ENCODE peak calls at places on chromosomes 16 and 17, in four cellular contexts. F is HCEC 1CT, B is kidney, V is BE2C. I is an unnamed sample.

GRCh38 chr17:39745335-39746144 is 7.8 kb downstream of the GRB7 start:
- DNase-seq in F (no peak), B (peak; percentile 25), V (no peak), I (peak; percentile 39)

GRCh38 chr17:72151565-72152391 is 31.0 kb downstream of the SOX9 start:
- DNase-seq in F (peak; percentile 13), B (peak; percentile 76), V (peak; percentile 42), I (peak; percentile 81)

GRCh38 chr17:76867578-76868175 is 527 bp upstream of the MGAT5B start:
- DNase-seq in F (peak; percentile 55), B (no peak), V (peak; percentile 65), I (no peak)

GRCh38 chr17:68897557-68897956 is 57.6 kb downstream of the ABCA8 start:
- DNase-seq in F (no peak), B (no peak), V (no peak), I (no peak)

GRCh38 chr16:69013991-69014390 is 91.5 kb upstream of the HAS3 start:
- DNase-seq in F (no peak), B (no peak), V (no peak), I (no peak)

GRCh38 chr17:7122386-7122785 is 7.8 kb upstream of the ASGR2 start:
- DNase-seq in F (no peak), B (no peak), V (no peak), I (no peak)

GRCh38 chr16:76194621-76195015 is 82.6 kb upstream of the CNTNAP4 start:
- DNase-seq in F (no peak), B (no peak), V (no peak), I (no peak)

GRCh38 chr16:67979955-67980678 is at the start of gene DPEP3:
- DNase-seq in F (no peak), B (no peak), V (no peak), I (no peak)

GRCh38 chr16:57000271-57001025 is 11.1 kb downstream of the NLRC5 start:
- DNase-seq in F (peak; percentile 95), B (peak; percentile 79), V (no peak), I (no peak)